ENCODE peak calls at places on chromosomes 13 and 19, in nine cellular contexts. N is GM12891, W is spleen, T is heart left ventricle, I is endothelial cell of umbilical vein, F is Peyer's patch, D is testis, X is tibial nerve, Z is body of pancreas. O is an unnamed sample.

GRCh38 chr13:80251403-80251802 is 89.5 kb downstream of the SPRY2 start:
- DNase-seq in N (no peak), D (no peak), X (no peak), F (no peak), I (no peak), Z (no peak), T (no peak), W (no peak), O (no peak)

GRCh38 chr13:102847272-102848234 is 1.7 kb downstream of the ERCC5 start:
- DNase-seq in F (no peak), Z (no peak), I (peak), W (peak), X (no peak), N (no peak), T (no peak), D (no peak), O (no peak)

GRCh38 chr13:41345921-41346589 is 35.0 kb downstream of the NAA16 start:
- DNase-seq in D (no peak), X (no peak), F (no peak), W (no peak), Z (no peak), I (peak), T (no peak), N (no peak), O (no peak)

GRCh38 chr13:52459668-52460067 is 4.4 kb downstream of the CKAP2 start:
- DNase-seq in I (peak), Z (no peak), W (no peak), N (no peak), F (no peak), D (no peak), X (no peak), T (no peak), O (no peak)

GRCh38 chr19:38952395-38953165 is 21.8 kb downstream of the MRPS12 start:
- DNase-seq in D (peak), F (peak), W (peak), X (no peak), T (no peak), I (no peak), Z (peak), N (peak), O (no peak)

GRCh38 chr19:45682908-45683307 is 8.8 kb downstream of the SNRPD2 start:
- DNase-seq in W (no peak), Z (no peak), I (no peak), N (no peak), X (no peak), T (no peak), D (no peak), F (no peak), O (no peak)

GRCh38 chr19:28523619-28524018 is 689.3 kb downstream of the UQCRFS1 start:
- DNase-seq in T (no peak), N (no peak), Z (no peak), D (no peak), I (no peak), W (no peak), X (no peak), F (no peak), O (no peak)

GRCh38 chr19:2290441-2291184 is 8.6 kb upstream of the PEAK3 start:
- DNase-seq in Z (no peak), X (no peak), N (no peak), F (peak), I (no peak), W (peak), D (no peak), T (no peak), O (no peak)

GRCh38 chr19:31300406-31300805 is 48.8 kb downstream of the TSHZ3 start:
- DNase-seq in X (no peak), N (no peak), W (peak), T (no peak), D (no peak), Z (no peak), F (no peak), I (no peak), O (no peak)

GRCh38 chr19:47157455-47158321 is 27.1 kb downstream of the SAE1 start:
- DNase-seq in T (peak), I (peak), N (no peak), D (peak), X (no peak), Z (peak), F (peak), W (peak), O (peak)

GRCh38 chr19:21483589-21484170 is 21.7 kb upstream of the ZNF429 start:
- DNase-seq in I (no peak), Z (peak), W (peak), F (peak), X (peak), N (peak), D (peak), T (peak), O (peak)

GRCh38 chr19:55581145-55581827 is 638 bp upstream of the ZNF579 start:
- DNase-seq in X (no peak), N (no peak), F (no peak), D (peak), Z (no peak), T (no peak), W (no peak), I (no peak), O (no peak)

GRCh38 chr19:51198641-51199040 is 26.2 kb upstream of the CD33 start:
- DNase-seq in N (no peak), D (no peak), X (no peak), W (no peak), F (no peak), I (no peak), T (no peak), Z (no peak), O (no peak)

GRCh38 chr19:45020071-45020470 is 18.8 kb upstream of the CLASRP start:
- DNase-seq in F (no peak), N (no peak), T (no peak), I (no peak), D (no peak), X (no peak), Z (no peak), W (no peak), O (no peak)

GRCh38 chr19:30557927-30558557 is 185.9 kb downstream of the ZNF536 start:
- DNase-seq in N (no peak), I (no peak), T (no peak), X (no peak), Z (no peak), F (peak), D (no peak), W (peak), O (no peak)

GRCh38 chr13:46183018-46183940 is 1.3 kb upstream of the LCP1 start:
- DNase-seq in F (no peak), T (no peak), I (no peak), W (peak), Z (no peak), N (no peak), D (no peak), X (no peak), O (no peak)

GRCh38 chr13:48746816-48747215 is 93.1 kb downstream of the CYSLTR2 start:
- DNase-seq in T (no peak), X (no peak), W (no peak), Z (no peak), I (no peak), D (no peak), F (no peak), N (no peak), O (no peak)

GRCh38 chr19:3720533-3720917 is 12.3 kb downstream of the TJP3 start:
- DNase-seq in F (peak), W (no peak), X (no peak), I (no peak), N (no peak), D (no peak), Z (no peak), T (no peak), O (no peak)

GRCh38 chr13:110403315-110403714 is 96.2 kb downstream of the COL4A2 start:
- DNase-seq in N (no peak), W (no peak), F (no peak), I (no peak), D (no peak), T (no peak), Z (no peak), X (no peak), O (no peak)

GRCh38 chr13:30607908-30608307 is 9.8 kb upstream of the USPL1 start:
- DNase-seq in X (no peak), W (no peak), Z (no peak), D (no peak), I (no peak), N (peak), T (no peak), F (peak), O (no peak)

GRCh38 chr19:46426506-46427162 is 2.1 kb downstream of the PNMA8C start:
- DNase-seq in F (no peak), D (peak), W (peak), N (peak), T (peak), X (no peak), I (peak), Z (peak), O (no peak)

GRCh38 chr13:113633485-113633873 is 24.5 kb downstream of the ATP4B start:
- DNase-seq in Z (no peak), I (no peak), W (peak), N (no peak), F (no peak), T (no peak), X (no peak), D (no peak), O (no peak)

GRCh38 chr19:39112338-39112890 is 13.2 kb upstream of the PAK4 start:
- DNase-seq in N (no peak), T (no peak), I (no peak), X (no peak), W (no peak), D (no peak), Z (peak), F (peak), O (peak)

GRCh38 chr13:59247166-59247565 is 916.6 kb downstream of the DIAPH3 start:
- DNase-seq in W (no peak), D (no peak), X (no peak), I (peak), N (no peak), F (no peak), T (peak), Z (no peak), O (no peak)

GRCh38 chr13:20191902-20192469 is 752 bp downstream of the GJB2 start:
- DNase-seq in T (no peak), N (peak), D (peak), I (no peak), W (no peak), F (peak), X (no peak), Z (peak), O (no peak)

GRCh38 chr13:73261739-73262216 is 203.0 kb downstream of the KLF5 start:
- DNase-seq in T (no peak), N (no peak), X (no peak), W (no peak), Z (peak), F (no peak), I (no peak), D (no peak), O (no peak)

GRCh38 chr19:15759962-15760565 is 22.3 kb downstream of the OR10H3 start:
- DNase-seq in N (no peak), X (no peak), I (no peak), D (no peak), F (no peak), T (no peak), W (no peak), Z (no peak), O (no peak)

GRCh38 chr13:39634956-39635355 is 20.5 kb upstream of the COG6 start:
- DNase-seq in W (no peak), F (no peak), Z (no peak), T (no peak), I (no peak), N (no peak), X (no peak), D (no peak), O (no peak)

GRCh38 chr19:1011831-1012333 is 9.0 kb downstream of the TMEM259 start:
- DNase-seq in D (no peak), Z (no peak), T (no peak), F (no peak), I (no peak), X (no peak), N (no peak), W (no peak), O (no peak)

GRCh38 chr13:68047889-68048288 is 817.8 kb upstream of the PCDH9 start:
- DNase-seq in T (no peak), X (no peak), Z (no peak), W (no peak), N (no peak), I (no peak), F (no peak), D (no peak), O (no peak)

GRCh38 chr13:98778749-98779148 is 26.3 kb upstream of the SLC15A1 start:
- DNase-seq in T (no peak), X (no peak), N (no peak), W (no peak), Z (no peak), I (peak), D (no peak), F (peak), O (peak)

GRCh38 chr13:41563501-41564001 is 106.2 kb downstream of the RGCC start:
- DNase-seq in N (no peak), Z (no peak), D (no peak), W (no peak), F (no peak), T (no peak), X (no peak), I (peak), O (no peak)

GRCh38 chr13:113050856-113051431 is 54.6 kb upstream of the F7 start:
- DNase-seq in F (no peak), D (no peak), T (no peak), N (no peak), Z (no peak), W (peak), X (no peak), I (no peak), O (no peak)

GRCh38 chr19:44818470-44818856 is 9.6 kb downstream of the BCAM start:
- DNase-seq in N (no peak), I (no peak), F (no peak), W (no peak), D (no peak), Z (no peak), T (no peak), X (no peak), O (no peak)

DNA sequence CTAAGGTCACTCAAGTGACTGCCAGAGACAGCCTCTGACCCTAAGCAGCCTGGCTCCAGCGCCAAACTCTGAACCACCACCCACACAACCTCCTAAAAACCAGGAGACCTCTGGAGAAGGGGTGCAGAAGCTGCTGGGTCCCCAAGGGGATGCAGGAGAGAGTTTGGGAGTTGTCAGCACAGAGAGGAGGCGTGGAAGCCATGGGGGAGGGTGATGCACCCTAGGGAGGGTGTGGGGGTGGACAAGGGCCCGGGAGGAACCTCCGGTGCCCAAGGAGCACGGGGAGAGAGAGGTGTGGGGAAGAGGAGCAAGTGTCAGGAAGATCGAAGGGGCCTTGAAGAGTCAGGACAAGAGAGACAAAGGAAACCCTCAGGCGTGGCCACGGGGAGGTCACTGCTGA is 2.1 kb upstream of the HIPK4 start:
- DNase-seq in X (no peak), I (no peak), D (no peak), N (no peak), Z (no peak), T (no peak), W (no peak), F (no peak), O (no peak)
- TF ChIP-seq POLR2A in X (no peak), I (no peak), D (no peak), N (no peak), Z (no peak), T (no peak), W (no peak), F (no peak), O (no peak)

GRCh38 chr19:18502236-18502632 is 19.6 kb downstream of the ELL start:
- DNase-seq in W (peak), T (no peak), I (no peak), Z (no peak), F (no peak), X (no peak), D (no peak), N (no peak), O (no peak)
- TF ChIP-seq POLR2A in W (no peak), T (no peak), I (no peak), Z (no peak), F (no peak), X (no peak), D (no peak), N (no peak), O (no peak)

GRCh38 chr13:27171830-27172494 is 351 bp upstream of the USP12 start:
- DNase-seq in W (peak), X (peak), N (peak), Z (peak), T (peak), F (peak), I (peak), D (peak), O (peak)
- TF ChIP-seq POLR2A in W (peak), X (no peak), N (no peak), Z (peak), T (no peak), F (peak), I (no peak), D (no peak), O (no peak)

GRCh38 chr19:49157445-49158224 is at the start of gene TRPM4:
- DNase-seq in D (peak), Z (peak), I (peak), X (peak), F (peak), T (peak), N (no peak), W (peak), O (peak)

GRCh38 chr19:49165111-49165750 is 7.6 kb downstream of the TRPM4 start:
- DNase-seq in Z (peak), X (no peak), I (peak), N (no peak), T (peak), F (no peak), D (no peak), W (no peak), O (no peak)

GRCh38 chr19:49161987-49162386 is 4.4 kb downstream of the TRPM4 start:
- DNase-seq in W (no peak), Z (no peak), I (peak), T (no peak), F (no peak), N (no peak), D (no peak), X (no peak), O (no peak)

GRCh38 chr19:49155830-49156346 is 692 bp upstream of the HRC start:
- DNase-seq in I (no peak), T (peak), W (no peak), X (no peak), N (no peak), Z (no peak), F (no peak), D (no peak), O (no peak)

DNA sequence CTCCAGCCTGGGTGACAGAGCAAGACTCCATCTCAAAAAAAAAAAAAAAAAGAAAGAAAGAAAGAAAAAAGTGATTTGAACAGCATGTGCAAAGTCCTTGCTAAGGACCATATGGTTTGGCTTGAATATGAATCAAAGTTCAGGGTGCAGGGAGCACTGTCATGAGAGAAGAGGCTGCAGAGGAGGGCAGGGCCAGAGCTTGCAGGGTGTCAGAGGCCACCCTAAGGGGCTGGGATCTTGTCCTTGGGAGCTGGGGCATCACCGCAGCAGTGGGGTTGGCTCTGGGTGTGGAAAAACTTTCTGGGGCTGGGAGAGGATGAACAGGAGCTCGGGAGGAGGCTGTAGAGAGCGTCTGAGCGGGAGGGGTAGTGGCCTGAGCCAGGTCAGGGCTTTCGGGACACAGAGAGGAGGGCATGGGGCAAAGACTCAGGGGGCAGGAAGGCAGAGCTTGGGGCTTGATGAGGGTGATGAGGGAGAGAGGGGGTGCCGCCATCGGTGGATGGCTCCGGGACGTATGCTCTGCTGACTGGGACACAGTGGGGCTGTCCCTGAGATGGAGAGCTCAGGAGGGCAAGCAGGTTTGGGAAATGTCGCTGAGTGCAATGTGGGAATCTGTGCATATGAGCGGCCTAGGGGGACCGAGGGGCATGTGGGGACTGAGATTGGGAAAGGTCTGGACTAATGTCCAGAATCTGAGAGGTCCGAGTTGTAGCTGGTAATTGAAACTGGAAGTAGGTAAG is 3.0 kb downstream of the TRPM4 start:
- DNase-seq in N (no peak), Z (no peak), F (peak), T (no peak), W (no peak), X (no peak), D (no peak), I (no peak), O (no peak)
- TF ChIP-seq POLR2A in N (no peak), Z (no peak), F (no peak), T (no peak), W (no peak), X (no peak), D (no peak), I (no peak), O (no peak)

GRCh38 chr19:48805452-48805851 is 5.4 kb downstream of the BCAT2 start:
- DNase-seq in D (no peak), Z (no peak), I (no peak), N (no peak), X (no peak), F (no peak), T (no peak), W (no peak), O (no peak)
- TF ChIP-seq POLR2A in D (no peak), Z (no peak), I (no peak), N (no peak), X (no peak), F (no peak), T (no peak), W (no peak), O (no peak)

DNA sequence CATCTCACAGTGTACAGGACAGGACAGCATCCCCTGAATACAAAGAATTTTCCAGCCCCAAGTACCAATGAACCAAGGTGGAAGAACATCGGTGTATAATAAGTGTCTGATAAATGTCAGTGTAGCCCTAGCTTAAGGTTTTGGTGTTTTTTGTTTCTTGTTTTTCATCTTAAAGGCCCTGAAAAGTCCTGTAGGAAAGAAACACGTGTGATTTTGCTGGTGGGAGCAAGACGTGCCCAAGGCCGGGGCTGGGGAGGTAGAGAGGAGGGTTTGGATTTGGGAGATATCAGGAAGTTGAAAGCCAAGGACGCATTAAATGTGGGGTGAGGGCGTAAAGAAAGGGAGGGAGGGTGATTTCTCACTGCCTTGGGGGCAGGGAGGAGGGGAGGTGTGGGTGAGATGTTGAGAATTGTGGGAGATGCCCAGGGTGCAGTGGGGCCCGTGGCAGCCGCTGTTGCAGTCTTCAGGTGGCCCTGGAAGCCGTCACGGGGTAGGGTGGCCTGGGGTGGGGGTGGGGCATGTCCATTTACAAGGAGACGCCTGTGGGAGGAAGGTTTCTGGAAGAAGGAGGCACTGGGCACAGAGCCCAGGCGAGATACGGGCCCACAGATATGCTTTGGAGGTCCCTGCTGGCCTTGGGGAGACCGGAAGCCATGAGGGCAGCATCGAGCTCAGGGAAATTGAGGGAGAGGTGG is 6.7 kb downstream of the CAMSAP3 start:
- DNase-seq in N (no peak), D (peak), T (no peak), X (no peak), W (no peak), I (no peak), Z (peak), F (no peak), O (no peak)
- TF ChIP-seq POLR2A in N (no peak), D (no peak), T (no peak), X (no peak), W (no peak), I (no peak), Z (no peak), F (no peak), O (no peak)

O was measured in H54.